ENCODE peak calls at places on chromosomes 11 and 22, in ten cellular contexts. G, B, S, N, T, D, F, E, C and K are unnamed samples.

GRCh38 chr11:65639623-65640482 is 2.0 kb downstream of the SIPA1 start:
- DNase-seq in G (no peak), B (peak; percentile 39), S (peak; percentile 67), N (peak; percentile 58), T (no peak), D (peak; percentile 68), F (peak; percentile 94), E (no peak), C (no peak), K (no peak)

GRCh38 chr11:86743223-86744118 is 56.9 kb upstream of the PRSS23 start:
- DNase-seq in G (peak; percentile 93), B (peak; percentile 99), S (peak; percentile 26), N (peak; percentile 91), T (peak; percentile 20), D (peak; percentile 68), F (no peak), E (peak; percentile 88), C (peak; percentile 95), K (peak; percentile 98)

GRCh38 chr11:69669486-69669885 is 5.7 kb downstream of the LTO1 start:
- DNase-seq in G (no peak), B (no peak), S (no peak), N (no peak), T (no peak), D (no peak), F (no peak), E (peak; percentile 54), C (no peak), K (no peak)

GRCh38 chr22:25130462-25130861 is 69.2 kb upstream of the CRYBB3 start:
- DNase-seq in G (no peak), B (no peak), S (peak; percentile 34), N (no peak), T (no peak), D (no peak), F (no peak), E (no peak), C (no peak), K (no peak)

GRCh38 chr11:132883241-132883640 is 649.1 kb downstream of the OPCML start:
- DNase-seq in G (no peak), B (no peak), S (no peak), N (no peak), T (no peak), D (no peak), F (no peak), E (no peak), C (no peak), K (no peak)

GRCh38 chr11:103274025-103274424 is 164.8 kb downstream of the DYNC2H1 start:
- DNase-seq in G (no peak), B (no peak), S (no peak), N (no peak), T (no peak), D (no peak), F (no peak), E (no peak), C (no peak), K (no peak)

GRCh38 chr11:8065031-8065430 is 16.0 kb upstream of the TUB start:
- DNase-seq in G (no peak), B (no peak), S (no peak), N (no peak), T (no peak), D (no peak), F (no peak), E (no peak), C (no peak), K (no peak)

GRCh38 chr11:94959179-94959578 is 14.2 kb downstream of the CWC15 start:
- DNase-seq in G (no peak), B (no peak), S (no peak), N (no peak), T (no peak), D (no peak), F (no peak), E (no peak), C (no peak), K (no peak)

GRCh38 chr22:38032681-38033521 is 24.3 kb upstream of the PICK1 start:
- DNase-seq in G (peak; percentile 50), B (peak; percentile 89), S (no peak), N (no peak), T (no peak), D (no peak), F (no peak), E (peak; percentile 77), C (peak; percentile 94), K (peak; percentile 84)

GRCh38 chr11:41612415-41612814 is 153.0 kb upstream of the LRRC4C start:
- DNase-seq in G (no peak), B (peak; percentile 27), S (no peak), N (no peak), T (no peak), D (no peak), F (peak; percentile 2), E (no peak), C (no peak), K (no peak)

GRCh38 chr11:128902515-128903066 is 11.4 kb downstream of the KCNJ5 start:
- DNase-seq in G (no peak), B (peak; percentile 65), S (no peak), N (peak; percentile 54), T (no peak), D (no peak), F (no peak), E (no peak), C (no peak), K (no peak)

GRCh38 chr22:46450931-46451660 is 86.3 kb downstream of the CELSR1 start:
- DNase-seq in G (no peak), B (no peak), S (no peak), N (no peak), T (no peak), D (peak; percentile 25), F (no peak), E (no peak), C (no peak), K (no peak)

GRCh38 chr11:13343931-13344717 is 66.5 kb downstream of the BMAL1 start:
- DNase-seq in G (peak; percentile 69), B (peak; percentile 86), S (peak; percentile 79), N (peak; percentile 62), T (peak; percentile 44), D (peak; percentile 55), F (peak; percentile 82), E (no peak), C (peak; percentile 76), K (no peak)

GRCh38 chr22:19753996-19754700 is 6.4 kb upstream of the TBX1 start:
- DNase-seq in G (no peak), B (no peak), S (no peak), N (no peak), T (no peak), D (no peak), F (no peak), E (no peak), C (no peak), K (no peak)

GRCh38 chr22:19756288-19757128 is 4.1 kb upstream of the TBX1 start:
- DNase-seq in G (no peak), B (peak; percentile 27), S (peak; percentile 71), N (no peak), T (peak; percentile 35), D (no peak), F (peak; percentile 62), E (no peak), C (peak; percentile 42), K (no peak)

GRCh38 chr22:19755722-19756287 is 4.8 kb upstream of the TBX1 start:
- DNase-seq in G (no peak), B (no peak), S (no peak), N (no peak), T (no peak), D (no peak), F (no peak), E (no peak), C (no peak), K (no peak)

GRCh38 chr22:19754701-19755144 is 5.9 kb upstream of the TBX1 start:
- DNase-seq in G (no peak), B (no peak), S (no peak), N (no peak), T (no peak), D (no peak), F (no peak), E (no peak), C (no peak), K (no peak)

DNA sequence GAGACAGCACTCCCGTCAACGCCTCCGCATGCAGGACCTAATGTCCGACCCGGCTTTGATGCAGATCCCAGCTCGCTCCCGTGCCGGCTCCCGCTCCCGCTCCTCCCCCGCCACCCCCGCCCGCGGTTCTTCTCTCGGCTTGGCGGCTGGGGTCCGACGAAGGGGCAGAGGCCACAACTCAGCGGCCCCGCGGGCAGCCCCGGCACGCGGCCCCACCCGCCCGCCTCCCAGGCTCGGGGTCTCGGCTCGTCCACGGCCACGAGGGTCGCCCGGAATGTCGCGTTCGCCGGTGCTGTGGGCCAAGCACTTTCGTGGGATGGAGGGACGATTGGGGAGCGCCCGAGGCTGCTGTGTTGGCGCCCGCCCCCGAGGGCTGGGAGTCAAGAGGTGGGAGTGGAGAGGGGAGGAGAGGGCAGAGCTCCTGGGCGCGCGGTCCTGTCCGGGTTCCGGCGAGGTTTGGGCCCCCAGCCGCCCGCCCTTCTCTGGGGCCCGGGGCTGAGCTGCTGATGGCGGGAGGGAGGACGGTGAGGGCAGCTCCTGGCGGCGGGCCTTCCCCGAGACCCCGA is 5.3 kb upstream of the TBX1 start:
- DNase-seq in G (no peak), B (no peak), S (no peak), N (no peak), T (no peak), D (no peak), F (no peak), E (no peak), C (no peak), K (no peak)
- H3K4me3 ChIP-seq in G (no peak overlapping the region), B (no peak overlapping the region), S (no peak overlapping the region), N (no peak overlapping the region), T (no peak overlapping the region), D (no peak overlapping the region), F (no peak overlapping the region), E (no peak overlapping the region), C (no peak overlapping the region), K (no peak overlapping the region)

GRCh38 chr11:32586576-32587190 is 3.1 kb downstream of the EIF3M start:
- DNase-seq in G (no peak), B (peak; percentile 47), S (no peak), N (no peak), T (no peak), D (no peak), F (peak; percentile 31), E (no peak), C (peak; percentile 21), K (no peak)
- H3K4me3 ChIP-seq in G (no peak overlapping the region), B (no peak overlapping the region), S (no peak overlapping the region), N (no peak overlapping the region), T (no peak overlapping the region), D (no peak overlapping the region), F (peak overlapping the region; percentile 11), E (no peak overlapping the region), C (no peak overlapping the region), K (no peak overlapping the region)

GRCh38 chr11:47234669-47235075 is 13.9 kb downstream of the ACP2 start:
- DNase-seq in G (peak; percentile 59), B (peak; percentile 64), S (peak; percentile 65), N (peak; percentile 91), T (peak; percentile 81), D (peak; percentile 73), F (no peak), E (peak; percentile 85), C (peak; percentile 23), K (no peak)
- H3K4me3 ChIP-seq in G (no peak overlapping the region), B (peak overlapping the region; percentile 24), S (no peak overlapping the region), N (no peak overlapping the region), T (peak overlapping the region; percentile 19), D (no peak overlapping the region), F (no peak overlapping the region), E (peak overlapping the region; percentile 3), C (no peak overlapping the region), K (no peak overlapping the region)

DNA sequence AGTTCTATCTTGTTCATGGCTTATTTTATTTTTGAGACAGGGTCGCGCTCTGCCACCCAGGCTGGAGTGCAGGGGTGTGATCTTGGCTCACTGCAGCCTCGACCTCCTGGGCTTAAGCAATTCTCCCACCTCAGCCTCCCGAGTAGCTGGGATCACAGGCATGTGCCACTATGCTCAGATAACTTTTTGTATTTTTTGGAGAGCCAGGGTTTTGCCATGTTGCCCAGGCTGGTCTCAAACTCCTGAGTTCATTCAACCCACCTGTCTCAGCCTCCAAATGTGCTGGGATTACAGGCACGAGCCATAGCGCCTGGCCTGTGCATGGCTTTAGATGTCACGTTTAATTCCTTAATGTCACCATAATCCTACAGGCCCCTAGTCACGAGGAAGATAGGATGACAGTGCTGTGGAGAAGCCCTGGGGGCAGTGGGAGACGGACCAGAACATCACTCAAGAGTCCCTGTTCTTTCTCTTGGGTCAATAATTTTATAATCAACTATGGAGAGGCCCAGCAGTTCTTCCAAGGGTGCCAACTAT is 99.5 kb downstream of the RDX start:
- DNase-seq in G (no peak), B (no peak), S (no peak), N (no peak), T (no peak), D (no peak), F (no peak), E (no peak), C (no peak), K (no peak)
- H3K4me3 ChIP-seq in G (no peak overlapping the region), B (no peak overlapping the region), S (no peak overlapping the region), N (no peak overlapping the region), T (no peak overlapping the region), D (no peak overlapping the region), F (no peak overlapping the region), E (no peak overlapping the region), C (no peak overlapping the region), K (no peak overlapping the region)